ENCODE peak calls at places on chromosome 16, in six cellular contexts. B, C, T, E, P and X are unnamed samples.

GRCh38 chr16:57606847-57607501 is 21.5 kb upstream of the ADGRG1 start:
- DNase-seq in B (no peak), C (no peak), T (no peak), E (peak; percentile 29), P (no peak), X (no peak)

GRCh38 chr16:78659216-78659615 is 559.8 kb downstream of the WWOX start:
- DNase-seq in B (no peak), C (no peak), T (no peak), E (no peak), P (peak; percentile 42), X (no peak)

GRCh38 chr16:5000573-5001001 is 33.1 kb downstream of the NAGPA start:
- DNase-seq in B (no peak), C (no peak), T (no peak), E (no peak), P (peak; percentile 12), X (no peak)

GRCh38 chr16:88531346-88531745 is 38.9 kb upstream of the ZC3H18 start:
- DNase-seq in B (no peak), C (no peak), T (no peak), E (no peak), P (no peak), X (no peak)

GRCh38 chr16:30032083-30032819 is 1.2 kb upstream of the TLCD3B start:
- DNase-seq in B (no peak), C (peak; percentile 12), T (no peak), E (peak; percentile 71), P (no peak), X (peak; percentile 79)

GRCh38 chr16:48949636-48950035 is 332.0 kb downstream of the CBLN1 start:
- DNase-seq in B (no peak), C (no peak), T (no peak), E (no peak), P (no peak), X (no peak)

GRCh38 chr16:72840591-72841381 is 207.1 kb downstream of the ZFHX3 start:
- DNase-seq in B (no peak), C (no peak), T (no peak), E (no peak), P (no peak), X (no peak)

GRCh38 chr16:4383591-4384495 is 12.2 kb downstream of the VASN start:
- DNase-seq in B (no peak), C (no peak), T (no peak), E (no peak), P (no peak), X (no peak)

GRCh38 chr16:47716571-47716970 is 255.4 kb downstream of the PHKB start:
- DNase-seq in B (no peak), C (no peak), T (no peak), E (no peak), P (no peak), X (no peak)

GRCh38 chr16:48617104-48617503 is 7.1 kb upstream of the N4BP1 start:
- DNase-seq in B (no peak), C (no peak), T (no peak), E (no peak), P (no peak), X (no peak)

GRCh38 chr16:78985736-78986605 is 614.6 kb downstream of the MAF start:
- DNase-seq in B (no peak), C (no peak), T (no peak), E (no peak), P (no peak), X (no peak)

GRCh38 chr16:15524966-15525365 is 90.6 kb downstream of the BMERB1 start:
- DNase-seq in B (no peak), C (no peak), T (no peak), E (no peak), P (no peak), X (no peak)

GRCh38 chr16:85591381-85591780 is 21.7 kb upstream of the GSE1 start:
- DNase-seq in B (no peak), C (no peak), T (no peak), E (no peak), P (no peak), X (no peak)

GRCh38 chr16:79066621-79067020 is 533.9 kb downstream of the MAF start:
- DNase-seq in B (no peak), C (no peak), T (no peak), E (no peak), P (no peak), X (no peak)

GRCh38 chr16:80117731-80118130 is 423.1 kb upstream of the DYNLRB2 start:
- DNase-seq in B (no peak), C (no peak), T (no peak), E (no peak), P (no peak), X (no peak)

GRCh38 chr16:30885196-30885595 is 8.7 kb downstream of the BCL7C start:
- DNase-seq in B (no peak), C (no peak), T (no peak), E (no peak), P (no peak), X (no peak)

GRCh38 chr16:4327782-4328579 is 12.1 kb downstream of the GLIS2 start:
- DNase-seq in B (no peak), C (no peak), T (peak; percentile 60), E (peak; percentile 65), P (peak; percentile 91), X (peak; percentile 84)

GRCh38 chr16:80656731-80657150 is 115.9 kb downstream of the DYNLRB2 start:
- DNase-seq in B (no peak), C (no peak), T (no peak), E (peak; percentile 65), P (no peak), X (no peak)

GRCh38 chr16:85541181-85541580 is 71.9 kb upstream of the GSE1 start:
- DNase-seq in B (no peak), C (no peak), T (no peak), E (no peak), P (no peak), X (no peak)

GRCh38 chr16:11047057-11047456 is 102.7 kb downstream of the CLEC16A start:
- DNase-seq in B (no peak), C (peak; percentile 41), T (no peak), E (no peak), P (no peak), X (no peak)

GRCh38 chr16:49747654-49748053 is 108.3 kb downstream of the ZNF423 start:
- DNase-seq in B (no peak), C (no peak), T (no peak), E (no peak), P (no peak), X (no peak)

GRCh38 chr16:10343124-10343760 is 42.6 kb upstream of the ATF7IP2 start:
- DNase-seq in B (no peak), C (no peak), T (no peak), E (no peak), P (no peak), X (no peak)

GRCh38 chr16:78244131-78244899 is 144.9 kb downstream of the WWOX start:
- DNase-seq in B (no peak), C (no peak), T (no peak), E (no peak), P (no peak), X (no peak)

GRCh38 chr16:17318200-17318599 is 152.6 kb downstream of the XYLT1 start:
- DNase-seq in B (no peak), C (peak; percentile 80), T (no peak), E (no peak), P (no peak), X (no peak)

GRCh38 chr16:48602357-48603014 is 7.5 kb downstream of the N4BP1 start:
- DNase-seq in B (peak; percentile 37), C (no peak), T (no peak), E (no peak), P (no peak), X (no peak)

GRCh38 chr16:86953631-86954465 is 363.3 kb downstream of the C16orf95 start:
- DNase-seq in B (no peak), C (no peak), T (no peak), E (no peak), P (no peak), X (no peak)

GRCh38 chr16:59591480-59591879 is 857.4 kb upstream of the GOT2 start:
- DNase-seq in B (no peak), C (no peak), T (no peak), E (no peak), P (no peak), X (no peak)

GRCh38 chr16:56860226-56861020 is 4.6 kb upstream of the SLC12A3 start:
- DNase-seq in B (no peak), C (no peak), T (no peak), E (no peak), P (no peak), X (no peak)

GRCh38 chr16:57803413-57803990 is 1.2 kb upstream of the KIFC3 start:
- DNase-seq in B (no peak), C (no peak), T (no peak), E (no peak), P (peak; percentile 83), X (peak; percentile 68)

GRCh38 chr16:13153696-13154095 is 252.3 kb downstream of the SHISA9 start:
- DNase-seq in B (no peak), C (no peak), T (no peak), E (no peak), P (no peak), X (peak; percentile 67)

GRCh38 chr16:75391254-75391653 is 42.0 kb downstream of the CFDP1 start:
- DNase-seq in B (no peak), C (no peak), T (no peak), E (no peak), P (no peak), X (no peak)

GRCh38 chr16:74271879-74272278 is 24.7 kb upstream of the PSMD7 start:
- DNase-seq in B (no peak), C (no peak), T (no peak), E (no peak), P (no peak), X (no peak)

GRCh38 chr16:78230832-78231231 is 131.4 kb downstream of the WWOX start:
- DNase-seq in B (no peak), C (no peak), T (no peak), E (no peak), P (no peak), X (no peak)

GRCh38 chr16:77856455-77857138 is 68.2 kb downstream of the VAT1L start:
- DNase-seq in B (no peak), C (no peak), T (no peak), E (no peak), P (no peak), X (no peak)